ENCODE peak calls at places on chromosomes 4 and X, in six cellular contexts. One of them, this sample, is unnamed. For H3K9me3, the result is how much of the 10 kb centered on the place peaks cover.

GRCh38 chr4:55475394-55476243 is 71.1 kb downstream of the CLOCK start:
- DNase-seq in stomach: no peak
- DNase-seq in tibial artery: no peak
- DNase-seq in right cardiac atrium: no peak
- DNase-seq in lower lobe of right lung: no peak
- DNase-seq in esophagus muscularis mucosa: no peak
- DNase-seq in this sample: no peak

GRCh38 chrX:129534816-129535578 is 5.1 kb upstream of the OCRL start:
- DNase-seq in lower lobe of right lung: no peak
- DNase-seq in tibial artery: no peak
- DNase-seq in right cardiac atrium: no peak
- DNase-seq in esophagus muscularis mucosa: no peak
- DNase-seq in stomach: no peak
- DNase-seq in this sample: no peak

GRCh38 chrX:79361192-79361870 is 5.8 kb downstream of the ITM2A start:
- DNase-seq in right cardiac atrium: no peak
- DNase-seq in lower lobe of right lung: no peak
- DNase-seq in tibial artery: no peak
- DNase-seq in stomach: no peak
- DNase-seq in esophagus muscularis mucosa: no peak
- DNase-seq in this sample: no peak

GRCh38 chr4:17469931-17470674 is 41.8 kb downstream of the QDPR start:
- DNase-seq in tibial artery: no peak
- DNase-seq in esophagus muscularis mucosa: no peak
- DNase-seq in lower lobe of right lung: no peak
- DNase-seq in stomach: no peak
- DNase-seq in right cardiac atrium: no peak
- DNase-seq in this sample: no peak

GRCh38 chr4:37453361-37454262 is 209.1 kb downstream of the NWD2 start:
- DNase-seq in esophagus muscularis mucosa: no peak
- DNase-seq in right cardiac atrium: peak
- DNase-seq in lower lobe of right lung: peak
- DNase-seq in stomach: peak
- DNase-seq in tibial artery: peak
- DNase-seq in this sample: peak

GRCh38 chrX:50157545-50158125 is 43.2 kb downstream of the AKAP4 start:
- DNase-seq in esophagus muscularis mucosa: no peak
- DNase-seq in stomach: no peak
- DNase-seq in lower lobe of right lung: no peak
- DNase-seq in tibial artery: peak
- DNase-seq in right cardiac atrium: no peak
- DNase-seq in this sample: no peak

GRCh38 chrX:72340046-72340445 is 34.3 kb upstream of the CITED1 start:
- DNase-seq in lower lobe of right lung: no peak
- DNase-seq in tibial artery: no peak
- DNase-seq in esophagus muscularis mucosa: no peak
- DNase-seq in right cardiac atrium: no peak
- DNase-seq in stomach: no peak
- DNase-seq in this sample: no peak

GRCh38 chrX:22800360-22800759 is 199.4 kb upstream of the DDX53 start:
- DNase-seq in stomach: no peak
- DNase-seq in tibial artery: peak
- DNase-seq in esophagus muscularis mucosa: no peak
- DNase-seq in lower lobe of right lung: no peak
- DNase-seq in right cardiac atrium: peak
- DNase-seq in this sample: peak

GRCh38 chr4:53003959-53004358 is 141.8 kb downstream of the RASL11B start:
- DNase-seq in esophagus muscularis mucosa: no peak
- DNase-seq in stomach: no peak
- DNase-seq in tibial artery: no peak
- DNase-seq in right cardiac atrium: no peak
- DNase-seq in lower lobe of right lung: no peak
- DNase-seq in this sample: no peak

GRCh38 chr4:48041535-48042137 is 25.1 kb downstream of the NIPAL1 start:
- DNase-seq in tibial artery: no peak
- DNase-seq in right cardiac atrium: no peak
- DNase-seq in esophagus muscularis mucosa: no peak
- DNase-seq in stomach: no peak
- DNase-seq in lower lobe of right lung: no peak
- DNase-seq in this sample: no peak

GRCh38 chr4:95124906-95125504 is 367.2 kb downstream of the BMPR1B start:
- DNase-seq in esophagus muscularis mucosa: no peak
- DNase-seq in lower lobe of right lung: no peak
- DNase-seq in stomach: no peak
- DNase-seq in tibial artery: no peak
- DNase-seq in right cardiac atrium: no peak
- DNase-seq in this sample: no peak

GRCh38 chr4:14669418-14669817 is 332.9 kb upstream of the CPEB2 start:
- DNase-seq in esophagus muscularis mucosa: no peak
- DNase-seq in tibial artery: no peak
- DNase-seq in stomach: no peak
- DNase-seq in lower lobe of right lung: no peak
- DNase-seq in right cardiac atrium: no peak
- DNase-seq in this sample: no peak

GRCh38 chr4:14668296-14668695 is 334.0 kb upstream of the CPEB2 start:
- DNase-seq in lower lobe of right lung: no peak
- DNase-seq in right cardiac atrium: no peak
- DNase-seq in tibial artery: no peak
- DNase-seq in stomach: no peak
- DNase-seq in esophagus muscularis mucosa: no peak
- DNase-seq in this sample: no peak

DNA sequence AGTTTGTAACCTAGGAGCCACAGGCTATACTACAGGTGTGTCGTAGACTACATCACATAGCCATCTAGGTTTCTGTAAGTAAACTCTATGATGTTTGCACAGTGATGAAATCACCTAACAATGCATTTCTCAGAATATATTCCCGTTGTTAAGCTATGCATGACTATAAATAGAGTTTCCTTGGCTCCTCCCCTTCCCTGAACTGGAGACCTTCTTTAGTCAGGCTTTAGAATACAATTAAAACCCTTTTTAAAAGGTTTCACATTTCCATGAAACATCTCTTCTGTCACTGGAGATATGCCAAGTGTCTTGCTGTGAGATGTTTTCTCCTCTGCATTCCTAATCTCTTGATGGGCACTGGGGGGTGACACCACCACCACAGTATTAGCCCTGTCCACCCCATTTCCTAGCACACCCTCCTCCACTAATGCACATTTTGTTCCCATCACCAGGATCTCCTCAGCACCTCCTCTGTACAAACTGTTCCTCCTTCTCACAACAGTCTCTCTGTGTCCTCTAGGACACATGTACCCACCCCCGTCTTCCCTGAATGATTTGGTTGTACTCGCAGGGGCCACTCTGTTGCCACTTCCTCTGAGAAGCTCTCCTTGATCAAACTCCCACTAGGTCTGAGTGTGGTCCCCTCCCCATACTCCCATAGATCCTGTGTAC is 334.5 kb upstream of the CPEB2 start:
- DNase-seq in stomach: no peak
- DNase-seq in right cardiac atrium: no peak
- DNase-seq in lower lobe of right lung: no peak
- DNase-seq in tibial artery: no peak
- DNase-seq in esophagus muscularis mucosa: no peak
- DNase-seq in this sample: no peak
- H3K9me3 ChIP-seq in stomach: under half
- H3K9me3 ChIP-seq in right cardiac atrium: under half
- H3K9me3 ChIP-seq in lower lobe of right lung: under half
- H3K9me3 ChIP-seq in tibial artery: under half
- H3K9me3 ChIP-seq in esophagus muscularis mucosa: under half
- H3K9me3 ChIP-seq in this sample: under half

DNA sequence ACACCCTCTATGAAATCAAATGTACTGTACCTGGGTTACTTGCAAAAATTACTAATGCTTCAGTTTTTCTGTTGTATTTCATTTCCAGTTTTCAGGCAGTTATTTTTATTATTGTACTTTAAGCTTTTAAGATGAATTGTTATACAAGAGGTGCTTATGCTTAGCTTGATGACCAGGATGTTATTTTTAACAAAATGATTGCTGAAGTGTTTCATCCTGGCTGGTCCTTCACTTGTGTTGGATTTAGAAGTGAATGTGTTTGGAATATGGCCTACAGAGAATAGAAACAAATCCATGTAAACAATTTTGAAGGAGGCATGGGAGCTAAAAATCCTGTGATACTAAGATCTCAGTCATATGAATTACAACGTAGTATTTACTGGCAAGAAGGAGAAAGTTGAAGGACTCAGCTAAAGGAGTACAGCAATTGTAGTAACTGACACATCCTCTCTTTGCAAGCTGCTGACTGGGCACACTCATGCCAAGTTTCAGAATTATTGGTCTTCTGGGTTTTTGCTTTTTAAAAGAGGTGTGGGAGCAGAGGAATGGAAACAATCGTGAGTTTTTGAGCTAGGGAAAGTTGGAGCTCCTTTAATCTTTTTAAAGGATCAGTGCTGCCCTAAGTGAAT is 9.2 kb downstream of the UBE2A start:
- DNase-seq in esophagus muscularis mucosa: no peak
- DNase-seq in stomach: no peak
- DNase-seq in right cardiac atrium: no peak
- DNase-seq in lower lobe of right lung: no peak
- DNase-seq in tibial artery: no peak
- DNase-seq in this sample: no peak
- H3K4me3 ChIP-seq in esophagus muscularis mucosa: no peak
- H3K4me3 ChIP-seq in stomach: no peak
- H3K4me3 ChIP-seq in right cardiac atrium: no peak
- H3K4me3 ChIP-seq in lower lobe of right lung: no peak
- H3K4me3 ChIP-seq in tibial artery: no peak
- H3K4me3 ChIP-seq in this sample: no peak

GRCh38 chr4:4962928-4963327 is 56.3 kb downstream of the CYTL1 start:
- DNase-seq in right cardiac atrium: no peak
- DNase-seq in tibial artery: no peak
- DNase-seq in esophagus muscularis mucosa: no peak
- DNase-seq in lower lobe of right lung: no peak
- DNase-seq in stomach: no peak
- DNase-seq in this sample: no peak
- H3K9me3 ChIP-seq in right cardiac atrium: under half
- H3K9me3 ChIP-seq in tibial artery: under half
- H3K9me3 ChIP-seq in esophagus muscularis mucosa: under half
- H3K9me3 ChIP-seq in lower lobe of right lung: under half
- H3K9me3 ChIP-seq in stomach: under half
- H3K9me3 ChIP-seq in this sample: under half

GRCh38 chrX:30654989-30655607 is 1.9 kb downstream of the GK start:
- DNase-seq in stomach: no peak
- DNase-seq in lower lobe of right lung: no peak
- DNase-seq in right cardiac atrium: no peak
- DNase-seq in tibial artery: no peak
- DNase-seq in esophagus muscularis mucosa: no peak
- DNase-seq in this sample: no peak
- H3K4me3 ChIP-seq in stomach: no peak
- H3K4me3 ChIP-seq in lower lobe of right lung: no peak
- H3K4me3 ChIP-seq in right cardiac atrium: no peak
- H3K4me3 ChIP-seq in tibial artery: no peak
- H3K4me3 ChIP-seq in esophagus muscularis mucosa: no peak
- H3K4me3 ChIP-seq in this sample: no peak

DNA sequence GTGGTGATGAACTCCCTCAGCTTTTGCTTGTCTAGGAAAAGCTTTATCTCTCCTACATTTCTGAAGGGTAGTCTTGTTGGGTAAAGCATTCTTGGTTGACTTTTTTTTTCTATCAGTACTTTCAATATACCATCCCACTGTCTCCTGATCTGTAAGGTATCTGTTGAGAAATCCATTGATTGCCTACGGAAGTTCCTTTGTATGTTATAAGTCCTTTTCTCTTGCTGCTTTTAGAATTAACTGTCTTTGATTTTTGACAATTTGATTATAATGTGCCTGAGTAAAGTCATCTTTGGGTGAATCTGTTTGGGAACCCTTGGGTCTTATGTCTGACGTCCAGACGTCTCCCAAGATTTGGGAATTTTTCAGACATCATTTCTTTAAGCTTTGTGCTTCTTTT is 30.8 kb downstream of the SCLT1 start:
- DNase-seq in tibial artery: no peak
- DNase-seq in right cardiac atrium: no peak
- DNase-seq in stomach: no peak
- DNase-seq in esophagus muscularis mucosa: no peak
- DNase-seq in lower lobe of right lung: no peak
- DNase-seq in this sample: no peak
- H3K9me3 ChIP-seq in tibial artery: half or more
- H3K9me3 ChIP-seq in right cardiac atrium: under half
- H3K9me3 ChIP-seq in stomach: under half
- H3K9me3 ChIP-seq in esophagus muscularis mucosa: half or more
- H3K9me3 ChIP-seq in lower lobe of right lung: half or more
- H3K9me3 ChIP-seq in this sample: under half

This sample was measured in aorta.